ENCODE peak calls at places on chromosomes 5 and 9, in six cellular contexts. C, A, Y, G, K and V are unnamed samples.

GRCh38 chr5:86679529-86679928 is 61.8 kb downstream of the COX7C start:
- DNase-seq in G (no peak), C (peak), K (peak), Y (peak), A (peak), V (no peak)

GRCh38 chr9:35651964-35652828 is 1.5 kb upstream of the SIT1 start:
- DNase-seq in G (no peak), C (no peak), K (no peak), A (no peak), Y (peak), V (no peak)

GRCh38 chr9:4086119-4087088 is 213.5 kb downstream of the GLIS3 start:
- DNase-seq in C (no peak), K (no peak), Y (peak), A (no peak), G (no peak), V (no peak)

GRCh38 chr9:23322392-23322791 is 503.6 kb downstream of the ELAVL2 start:
- DNase-seq in Y (no peak), G (no peak), K (no peak), A (no peak), C (no peak), V (no peak)

GRCh38 chr5:106862450-106863193 is 808.1 kb downstream of the EFNA5 start:
- DNase-seq in Y (no peak), A (no peak), K (no peak), G (no peak), C (no peak), V (no peak)

GRCh38 chr9:112252194-112252593 is 77.1 kb upstream of the SUSD1 start:
- DNase-seq in C (no peak), Y (no peak), G (no peak), A (no peak), K (no peak), V (no peak)

GRCh38 chr5:121630402-121630801 is 221.3 kb upstream of the FTMT start:
- DNase-seq in C (no peak), G (no peak), A (no peak), K (no peak), Y (peak), V (no peak)

GRCh38 chr5:68533571-68534051 is 318.1 kb downstream of the PIK3R1 start:
- DNase-seq in G (no peak), Y (no peak), C (no peak), A (no peak), K (no peak), V (no peak)